ENCODE peak calls at places on chromosomes 4 and X, in eight cellular contexts. H, U, G, R, L, S, I and D are unnamed samples.
A peak's percentile ranks its signal among the peaks of the same experiment; 100 is the strongest.

GRCh38 chr4:141788169-141788915 is 152.0 kb downstream of the IL15 start:
- DNase-seq in G (no peak), H (no peak), S (no peak), I (no peak), R (no peak), U (peak; percentile 49), L (no peak), D (no peak)

GRCh38 chr4:153518001-153518400 is 51.8 kb downstream of the TMEM131L start:
- DNase-seq in L (no peak), R (no peak), S (no peak), U (no peak), I (no peak), H (no peak), G (no peak), D (no peak)

GRCh38 chr4:16684083-16684482 is 214.4 kb downstream of the LDB2 start:
- DNase-seq in G (no peak), H (no peak), L (peak; percentile 36), S (no peak), R (no peak), I (no peak), U (peak; percentile 85), D (no peak)

GRCh38 chrX:147570483-147570882 is 341.2 kb upstream of the FMR1 start:
- DNase-seq in H (no peak), I (peak; percentile 1), U (peak; percentile 7), L (peak; percentile 3), G (no peak), R (no peak), S (no peak), D (no peak)

GRCh38 chrX:47619486-47620302 is at the start of gene SYN1:
- DNase-seq in I (peak; percentile 79), S (peak; percentile 38), H (peak; percentile 76), R (peak; percentile 94), U (peak; percentile 89), L (peak; percentile 92), G (peak; percentile 42), D (no peak)

GRCh38 chr4:107913283-107913899 is 18.0 kb upstream of the CYP2U1 start:
- DNase-seq in I (peak; percentile 91), L (peak; percentile 84), H (peak; percentile 73), G (peak; percentile 54), S (peak; percentile 76), U (peak; percentile 81), R (peak; percentile 36), D (peak; percentile 75)

GRCh38 chrX:148133099-148133725 is 152.1 kb downstream of the FMR1NB start:
- DNase-seq in S (no peak), U (peak; percentile 15), H (peak; percentile 29), R (no peak), G (no peak), I (peak; percentile 9), L (no peak), D (peak; percentile 64)

GRCh38 chr4:183722738-183723560 is 63.9 kb downstream of the TRAPPC11 start:
- DNase-seq in R (peak; percentile 85), H (peak; percentile 98), G (no peak), L (peak; percentile 77), I (peak; percentile 79), U (peak; percentile 52), S (peak; percentile 75), D (no peak)

GRCh38 chr4:8044699-8045098 is 105.0 kb upstream of the AFAP1 start:
- DNase-seq in G (no peak), I (no peak), R (no peak), L (no peak), H (no peak), S (no peak), U (no peak), D (no peak)

GRCh38 chrX:41922125-41922521 is 1.2 kb downstream of the CASK start:
- DNase-seq in U (peak; percentile 68), I (no peak), R (peak; percentile 27), H (no peak), S (peak; percentile 32), G (no peak), L (no peak), D (peak; percentile 20)

GRCh38 chrX:16023790-16024734 is 99.3 kb upstream of the GRPR start:
- DNase-seq in H (no peak), L (no peak), I (no peak), S (peak; percentile 73), R (no peak), U (peak; percentile 72), G (peak; percentile 65), D (no peak)

GRCh38 chr4:70624226-70624793 is 4.2 kb upstream of the ENAM start:
- DNase-seq in H (no peak), S (peak; percentile 16), L (no peak), G (no peak), R (no peak), U (no peak), I (no peak), D (no peak)

GRCh38 chrX:136214551-136214950 is 36.6 kb downstream of the MAP7D3 start:
- DNase-seq in I (no peak), G (no peak), U (peak; percentile 75), H (no peak), L (peak; percentile 19), S (peak; percentile 92), R (no peak), D (no peak)

GRCh38 chrX:141320801-141321200 is 78.5 kb upstream of the SPANXC start:
- DNase-seq in G (no peak), I (no peak), L (no peak), U (no peak), S (peak; percentile 39), H (no peak), R (no peak), D (no peak)

GRCh38 chr4:39976945-39977488 is 694 bp downstream of the PDS5A start:
- DNase-seq in H (peak; percentile 36), G (no peak), R (no peak), U (peak; percentile 56), L (peak; percentile 56), S (no peak), I (peak; percentile 19), D (no peak)

GRCh38 chrX:42128020-42128419 is 204.7 kb upstream of the CASK start:
- DNase-seq in R (no peak), I (no peak), G (no peak), L (no peak), U (no peak), S (no peak), H (peak; percentile 48), D (peak; percentile 1)

GRCh38 chr4:153023692-153024394 is 87.7 kb downstream of the FHDC1 start:
- DNase-seq in S (no peak), I (no peak), U (no peak), R (no peak), G (no peak), L (no peak), H (no peak), D (no peak)

DNA sequence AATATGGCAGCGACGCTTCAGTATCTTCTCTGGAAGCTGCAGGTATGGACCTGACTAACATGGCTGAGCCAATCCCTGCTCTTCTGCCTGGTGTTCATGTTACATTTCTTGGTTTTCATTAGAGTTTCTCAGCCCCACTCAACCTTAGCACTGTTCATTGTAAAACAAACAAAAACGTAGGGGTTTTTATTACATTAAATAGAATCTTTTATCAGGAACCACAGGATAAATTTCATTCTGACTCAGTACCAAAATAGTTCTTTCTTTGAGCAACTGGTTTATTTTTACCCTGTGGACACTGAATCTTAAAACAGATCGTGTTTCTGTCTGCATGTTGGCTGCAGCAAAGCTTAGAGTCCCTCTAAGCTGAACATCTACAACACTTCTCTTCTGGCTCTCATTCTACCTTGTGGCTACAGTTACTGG is 27.1 kb downstream of the FHIP1A start:
- DNase-seq in R (no peak), H (no peak), L (no peak), I (no peak), U (no peak), G (no peak), S (peak; percentile 79), D (no peak)
- TF ChIP-seq EZH2phosphoT487 in R (no peak), H (no peak), L (no peak), I (no peak), U (no peak), G (no peak), S (no peak), D (no peak)

GRCh38 chr4:92305878-92306520 is 2.2 kb downstream of the GRID2 start:
- DNase-seq in G (no peak), L (peak; percentile 22), H (no peak), U (no peak), S (peak; percentile 6), R (peak; percentile 47), I (peak; percentile 51), D (no peak)
- H3K4me3 ChIP-seq in G (peak overlapping the region; percentile 37), L (peak overlapping the region; percentile 45), H (peak overlapping the region; percentile 61), U (peak overlapping the region; percentile 52), S (peak overlapping the region; percentile 80), R (peak overlapping the region; percentile 65), I (peak overlapping the region; percentile 72), D (no peak overlapping the region)

DNA sequence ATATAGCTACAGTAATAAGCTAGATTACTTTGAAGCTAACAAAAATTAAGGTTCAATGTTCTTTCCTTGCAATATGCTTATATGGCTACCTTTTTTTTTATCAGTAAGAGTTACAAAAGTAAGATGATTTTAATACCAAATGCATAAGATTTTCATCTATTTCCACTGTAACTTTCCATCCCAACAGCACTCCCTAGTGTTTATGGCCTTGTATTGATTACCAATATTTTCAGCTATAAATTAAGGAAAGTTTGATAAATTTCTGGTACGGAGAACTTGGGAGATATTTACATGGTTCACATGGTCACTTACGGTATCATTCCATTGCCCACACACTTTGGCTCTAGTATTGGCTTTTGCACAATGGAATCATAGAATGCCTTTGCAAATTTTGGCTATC is 448.9 kb upstream of the PABPC4L start:
- DNase-seq in U (no peak), H (no peak), R (no peak), I (no peak), S (no peak), G (no peak), L (no peak), D (no peak)
- TF ChIP-seq EZH2phosphoT487 in U (no peak), H (no peak), R (no peak), I (no peak), S (no peak), G (no peak), L (no peak), D (no peak)

GRCh38 chrX:50054147-50054546 is 131.8 kb downstream of the CLCN5 start:
- DNase-seq in H (no peak), U (no peak), L (no peak), R (no peak), I (peak; percentile 19), G (no peak), S (no peak), D (no peak)

GRCh38 chrX:50045808-50046207 is 123.4 kb downstream of the CLCN5 start:
- DNase-seq in L (no peak), S (no peak), R (no peak), G (no peak), H (no peak), I (no peak), U (no peak), D (no peak)

GRCh38 chrX:50049228-50049627 is 126.8 kb downstream of the CLCN5 start:
- DNase-seq in L (no peak), R (no peak), G (no peak), U (no peak), H (no peak), S (no peak), I (no peak), D (no peak)
- H3K4me3 ChIP-seq in L (no peak overlapping the region), R (no peak overlapping the region), G (no peak overlapping the region), U (no peak overlapping the region), H (no peak overlapping the region), S (no peak overlapping the region), I (no peak overlapping the region), D (no peak overlapping the region)